ENCODE peak calls at places on chromosome 16, in eight cellular contexts. One of them, this sample, is unnamed.

GRCh38 chr16:11138769-11139623 is 117.0 kb downstream of the SOCS1 start:
- DNase-seq in mesothelial cell of epicardium: no peak
- DNase-seq in T-helper 2 cell: no peak
- DNase-seq in NCI-H774: no peak
- DNase-seq in AG04450: no peak
- DNase-seq in activated gamma-delta T cell treated with Interleukin-2 at 50 U/mL for 16 hours: no peak
- DNase-seq in activated CD8-positive, alpha-beta T cell treated with anti-CD3 and anti-CD28 coated beads, Interleukin-2, amount 10 ng/mL, durations not matched to agents 7 days and 5 days: no peak
- DNase-seq in pons: no peak
- DNase-seq in this sample: no peak

GRCh38 chr16:64791756-64792155 is 330.1 kb downstream of the CDH11 start:
- DNase-seq in mesothelial cell of epicardium: no peak
- DNase-seq in T-helper 2 cell: no peak
- DNase-seq in NCI-H774: no peak
- DNase-seq in AG04450: no peak
- DNase-seq in activated gamma-delta T cell treated with Interleukin-2 at 50 U/mL for 16 hours: no peak
- DNase-seq in activated CD8-positive, alpha-beta T cell treated with anti-CD3 and anti-CD28 coated beads, Interleukin-2, amount 10 ng/mL, durations not matched to agents 7 days and 5 days: no peak
- DNase-seq in pons: no peak
- DNase-seq in this sample: no peak

GRCh38 chr16:75238132-75238852 is 13.1 kb downstream of the BCAR1 start:
- DNase-seq in mesothelial cell of epicardium: no peak
- DNase-seq in T-helper 2 cell: no peak
- DNase-seq in NCI-H774: no peak
- DNase-seq in AG04450: peak; percentile 74
- DNase-seq in activated gamma-delta T cell treated with Interleukin-2 at 50 U/mL for 16 hours: no peak
- DNase-seq in activated CD8-positive, alpha-beta T cell treated with anti-CD3 and anti-CD28 coated beads, Interleukin-2, amount 10 ng/mL, durations not matched to agents 7 days and 5 days: no peak
- DNase-seq in pons: peak; percentile 90
- DNase-seq in this sample: peak; percentile 60

GRCh38 chr16:89944773-89945172 is 3.8 kb upstream of the DEF8 start:
- DNase-seq in mesothelial cell of epicardium: no peak
- DNase-seq in T-helper 2 cell: no peak
- DNase-seq in NCI-H774: no peak
- DNase-seq in AG04450: no peak
- DNase-seq in activated gamma-delta T cell treated with Interleukin-2 at 50 U/mL for 16 hours: no peak
- DNase-seq in activated CD8-positive, alpha-beta T cell treated with anti-CD3 and anti-CD28 coated beads, Interleukin-2, amount 10 ng/mL, durations not matched to agents 7 days and 5 days: no peak
- DNase-seq in pons: no peak
- DNase-seq in this sample: peak; percentile 0

GRCh38 chr16:73196670-73197069 is 148.7 kb upstream of the ZFHX3 start:
- DNase-seq in mesothelial cell of epicardium: no peak
- DNase-seq in T-helper 2 cell: no peak
- DNase-seq in NCI-H774: no peak
- DNase-seq in AG04450: no peak
- DNase-seq in activated gamma-delta T cell treated with Interleukin-2 at 50 U/mL for 16 hours: no peak
- DNase-seq in activated CD8-positive, alpha-beta T cell treated with anti-CD3 and anti-CD28 coated beads, Interleukin-2, amount 10 ng/mL, durations not matched to agents 7 days and 5 days: peak; percentile 56
- DNase-seq in pons: peak; percentile 82
- DNase-seq in this sample: peak; percentile 77

GRCh38 chr16:76926042-76926441 is 264.9 kb upstream of the MON1B start:
- DNase-seq in mesothelial cell of epicardium: no peak
- DNase-seq in T-helper 2 cell: no peak
- DNase-seq in NCI-H774: no peak
- DNase-seq in AG04450: no peak
- DNase-seq in activated gamma-delta T cell treated with Interleukin-2 at 50 U/mL for 16 hours: no peak
- DNase-seq in activated CD8-positive, alpha-beta T cell treated with anti-CD3 and anti-CD28 coated beads, Interleukin-2, amount 10 ng/mL, durations not matched to agents 7 days and 5 days: no peak
- DNase-seq in pons: no peak
- DNase-seq in this sample: no peak

GRCh38 chr16:13912891-13913290 is 7.1 kb upstream of the ERCC4 start:
- DNase-seq in mesothelial cell of epicardium: no peak
- DNase-seq in T-helper 2 cell: no peak
- DNase-seq in NCI-H774: no peak
- DNase-seq in AG04450: no peak
- DNase-seq in activated gamma-delta T cell treated with Interleukin-2 at 50 U/mL for 16 hours: no peak
- DNase-seq in activated CD8-positive, alpha-beta T cell treated with anti-CD3 and anti-CD28 coated beads, Interleukin-2, amount 10 ng/mL, durations not matched to agents 7 days and 5 days: no peak
- DNase-seq in pons: no peak
- DNase-seq in this sample: no peak

GRCh38 chr16:48091077-48091476 is 64.7 kb downstream of the ABCC12 start:
- DNase-seq in mesothelial cell of epicardium: no peak
- DNase-seq in T-helper 2 cell: no peak
- DNase-seq in NCI-H774: no peak
- DNase-seq in AG04450: no peak
- DNase-seq in activated gamma-delta T cell treated with Interleukin-2 at 50 U/mL for 16 hours: no peak
- DNase-seq in activated CD8-positive, alpha-beta T cell treated with anti-CD3 and anti-CD28 coated beads, Interleukin-2, amount 10 ng/mL, durations not matched to agents 7 days and 5 days: no peak
- DNase-seq in pons: no peak
- DNase-seq in this sample: no peak

GRCh38 chr16:53052519-53053501 is at the start of gene CHD9NB:
- DNase-seq in mesothelial cell of epicardium: no peak
- DNase-seq in T-helper 2 cell: no peak
- DNase-seq in NCI-H774: no peak
- DNase-seq in AG04450: peak; percentile 61
- DNase-seq in activated gamma-delta T cell treated with Interleukin-2 at 50 U/mL for 16 hours: no peak
- DNase-seq in activated CD8-positive, alpha-beta T cell treated with anti-CD3 and anti-CD28 coated beads, Interleukin-2, amount 10 ng/mL, durations not matched to agents 7 days and 5 days: no peak
- DNase-seq in pons: no peak
- DNase-seq in this sample: peak; percentile 69

GRCh38 chr16:71966932-71967331 is 33.3 kb downstream of the PKD1L3 start:
- DNase-seq in mesothelial cell of epicardium: no peak
- DNase-seq in T-helper 2 cell: no peak
- DNase-seq in NCI-H774: no peak
- DNase-seq in AG04450: no peak
- DNase-seq in activated gamma-delta T cell treated with Interleukin-2 at 50 U/mL for 16 hours: no peak
- DNase-seq in activated CD8-positive, alpha-beta T cell treated with anti-CD3 and anti-CD28 coated beads, Interleukin-2, amount 10 ng/mL, durations not matched to agents 7 days and 5 days: no peak
- DNase-seq in pons: no peak
- DNase-seq in this sample: no peak

GRCh38 chr16:73279451-73279850 is 231.5 kb upstream of the ZFHX3 start:
- DNase-seq in mesothelial cell of epicardium: no peak
- DNase-seq in T-helper 2 cell: no peak
- DNase-seq in NCI-H774: no peak
- DNase-seq in AG04450: no peak
- DNase-seq in activated gamma-delta T cell treated with Interleukin-2 at 50 U/mL for 16 hours: no peak
- DNase-seq in activated CD8-positive, alpha-beta T cell treated with anti-CD3 and anti-CD28 coated beads, Interleukin-2, amount 10 ng/mL, durations not matched to agents 7 days and 5 days: no peak
- DNase-seq in pons: peak; percentile 75
- DNase-seq in this sample: no peak

GRCh38 chr16:27434141-27435051 is 32.4 kb downstream of the IL21R start:
- DNase-seq in mesothelial cell of epicardium: no peak
- DNase-seq in T-helper 2 cell: no peak
- DNase-seq in NCI-H774: no peak
- DNase-seq in AG04450: no peak
- DNase-seq in activated gamma-delta T cell treated with Interleukin-2 at 50 U/mL for 16 hours: no peak
- DNase-seq in activated CD8-positive, alpha-beta T cell treated with anti-CD3 and anti-CD28 coated beads, Interleukin-2, amount 10 ng/mL, durations not matched to agents 7 days and 5 days: no peak
- DNase-seq in pons: no peak
- DNase-seq in this sample: no peak